ENCODE peak calls at places on chromosome 2, in five cellular contexts. Q is GM12878, P is neural progenitor cell, K is hepatocyte, T is fibroblast of lung. G is an unnamed sample. For H3K36me3, the result is how much of the 10 kb centered on the place peaks cover.

GRCh38 chr2:112579280-112579679 is 5.1 kb upstream of the CHCHD5 start:
- DNase-seq in Q (no peak), P (no peak), K (no peak), T (peak), G (peak)

GRCh38 chr2:219423656-219424378 is 5.6 kb downstream of the DES start:
- DNase-seq in Q (no peak), P (no peak), K (no peak), T (no peak), G (no peak)

GRCh38 chr2:68489282-68489681 is 21.9 kb downstream of the APLF start:
- DNase-seq in Q (no peak), P (no peak), K (no peak), T (no peak), G (no peak)

GRCh38 chr2:101418704-101419663 is 31.7 kb upstream of the CREG2 start:
- DNase-seq in Q (no peak), P (peak), K (peak), T (peak), G (peak)

GRCh38 chr2:84902526-84902925 is 2.9 kb upstream of the TMSB10 start:
- DNase-seq in Q (no peak), P (no peak), K (no peak), T (no peak), G (no peak)

GRCh38 chr2:168404764-168405163 is 51.3 kb upstream of the CERS6 start:
- DNase-seq in Q (no peak), P (no peak), K (peak), T (no peak), G (no peak)

GRCh38 chr2:33033524-33034150 is 86.9 kb downstream of the LTBP1 start:
- DNase-seq in Q (no peak), P (peak), K (peak), T (peak), G (peak)

GRCh38 chr2:212193066-212193465 is 345.5 kb downstream of the ERBB4 start:
- DNase-seq in Q (no peak), P (no peak), K (peak), T (no peak), G (peak)

GRCh38 chr2:26477911-26478253 is at the start of gene OTOF:
- DNase-seq in Q (no peak), P (no peak), K (peak), T (peak), G (no peak)

GRCh38 chr2:40279001-40279400 is 172.9 kb downstream of the SLC8A1 start:
- DNase-seq in Q (no peak), P (no peak), K (no peak), T (peak), G (peak)

GRCh38 chr2:222862068-222862914 is 1.5 kb downstream of the ACSL3 start:
- DNase-seq in Q (no peak), P (peak), K (peak), T (peak), G (peak)

GRCh38 chr2:57987835-57988573 is 58.6 kb upstream of the VRK2 start:
- DNase-seq in Q (no peak), P (no peak), K (no peak), T (no peak), G (no peak)

GRCh38 chr2:237184192-237184922 is 98.7 kb downstream of the COPS8 start:
- DNase-seq in Q (no peak), P (no peak), K (no peak), T (peak), G (no peak)

GRCh38 chr2:237182422-237183123 is 96.9 kb downstream of the COPS8 start:
- DNase-seq in Q (no peak), P (no peak), K (peak), T (no peak), G (no peak)

GRCh38 chr2:237180225-237180624 is 94.5 kb downstream of the COPS8 start:
- DNase-seq in Q (no peak), P (no peak), K (no peak), T (peak), G (no peak)

GRCh38 chr2:237180987-237181386 is 95.3 kb downstream of the COPS8 start:
- DNase-seq in Q (no peak), P (no peak), K (no peak), T (peak), G (no peak)

DNA sequence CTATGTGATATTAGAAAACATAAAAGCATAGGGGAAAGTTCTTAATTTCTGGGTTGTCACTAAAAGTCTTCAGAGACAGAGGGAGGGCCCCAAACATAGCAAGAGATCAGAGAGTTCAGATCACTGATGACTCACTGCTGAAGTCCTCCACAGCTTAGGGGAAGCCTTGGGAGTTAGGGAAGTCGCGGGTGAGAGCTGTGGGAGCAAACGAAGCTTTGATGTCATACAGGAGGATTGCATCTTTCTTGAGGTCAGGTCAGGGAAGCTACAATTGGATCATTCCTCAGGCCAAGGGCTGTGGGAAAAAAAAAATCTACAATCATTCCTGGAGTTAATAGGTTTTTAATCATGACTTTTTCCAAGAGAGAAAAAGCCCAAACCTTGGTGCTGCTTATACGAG is 96.2 kb downstream of the COPS8 start:
- DNase-seq in Q (no peak), P (no peak), K (peak), T (peak), G (no peak)
- TF ChIP-seq EZH2 in Q (no peak), P (no peak), K (no peak), T (no peak), G (no peak)

GRCh38 chr2:98560256-98560771 is 48.0 kb downstream of the COA5 start:
- DNase-seq in Q (no peak), P (no peak), K (peak), T (peak), G (peak)
- H3K36me3 ChIP-seq in Q (under half), P (under half), K (under half), T (under half), G (under half)

DNA sequence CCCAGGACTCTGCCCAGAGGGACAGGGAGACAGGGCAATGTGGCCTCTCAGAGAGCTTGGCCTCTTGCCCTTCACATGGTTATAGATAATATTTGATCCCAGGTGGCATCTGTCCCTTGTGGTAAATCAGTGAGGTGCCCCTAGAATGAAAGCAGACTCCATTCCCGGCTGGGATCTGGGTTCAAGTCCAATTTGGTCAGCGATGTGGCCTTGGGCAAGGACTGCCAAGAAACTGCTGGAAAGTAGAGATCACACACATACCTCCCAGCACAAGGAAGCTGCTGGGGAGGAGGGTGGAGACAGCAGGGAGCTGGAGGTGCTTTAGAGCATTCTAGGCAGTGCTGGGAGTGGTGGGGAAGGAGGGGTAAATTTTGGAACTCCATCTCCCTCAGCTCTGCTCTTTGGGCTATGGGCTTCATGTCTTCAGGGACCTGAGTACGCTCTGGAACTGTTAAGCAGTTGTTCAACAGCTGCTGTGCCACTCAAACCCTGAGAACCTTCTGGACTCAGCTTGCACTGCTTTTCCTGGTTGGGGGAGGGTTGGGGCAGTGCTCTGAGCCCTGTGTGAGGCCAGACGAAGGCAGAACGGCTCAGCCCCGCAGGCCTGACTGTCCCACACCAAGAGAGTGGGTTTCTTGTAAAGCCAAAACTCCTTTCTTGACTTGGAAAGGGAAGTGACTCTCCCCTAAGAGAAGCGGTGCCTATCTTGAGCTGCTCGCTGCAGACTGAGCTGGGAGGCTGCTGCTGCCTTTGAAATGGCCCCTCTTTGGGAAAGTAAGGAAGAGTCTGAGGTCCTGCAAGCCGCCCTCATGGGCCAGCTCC is 23.0 kb downstream of the INPP5D start:
- DNase-seq in Q (no peak), P (no peak), K (no peak), T (no peak), G (no peak)
- H3K4me3 ChIP-seq in Q (peak), P (no peak), K (no peak), T (no peak), G (no peak)

DNA sequence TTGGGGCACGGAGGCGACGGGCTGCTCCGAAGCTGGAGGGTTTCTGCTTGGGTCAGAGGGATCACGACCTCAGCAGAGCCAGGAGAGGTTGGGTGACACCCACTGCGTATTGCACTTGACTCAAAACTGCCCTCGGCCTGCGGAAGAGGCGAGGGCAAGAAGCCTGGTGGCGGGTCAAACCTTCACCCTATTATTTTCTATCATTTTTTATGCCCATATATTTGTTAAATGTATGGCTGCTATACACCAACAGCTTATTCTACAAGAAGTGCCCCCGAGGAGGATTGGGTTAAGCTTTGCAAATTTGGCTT is 12.6 kb upstream of the SATB2 start:
- DNase-seq in Q (no peak), P (no peak), K (no peak), T (no peak), G (no peak)
- TF ChIP-seq EZH2 in Q (no peak), P (no peak), K (no peak), T (no peak), G (no peak)

G was measured in A673.